ENCODE peak calls at places on chromosome 16, in four cellular contexts. W is dorsolateral prefrontal cortex, F is mucosa of descending colon, J is iris pigment epithelial cell. U is an unnamed sample.

GRCh38 chr16:90057738-90058173 is 19.4 kb downstream of the PRDM7 start:
- DNase-seq in F (no peak), W (no peak), J (peak; percentile 85), U (peak; percentile 57)

GRCh38 chr16:11007714-11008240 is 63.4 kb downstream of the CLEC16A start:
- DNase-seq in F (no peak), W (no peak), J (no peak), U (no peak)

GRCh38 chr16:62201911-62202310 is 165.7 kb upstream of the CDH8 start:
- DNase-seq in W (no peak), J (no peak), F (no peak), U (no peak)

GRCh38 chr16:69890114-69890890 is 60.8 kb upstream of the CLEC18A start:
- DNase-seq in W (peak; percentile 84), J (peak; percentile 44), F (peak; percentile 58), U (peak; percentile 60)

GRCh38 chr16:52613508-52613907 is 66.6 kb upstream of the TOX3 start:
- DNase-seq in W (no peak), J (no peak), F (no peak), U (no peak)

GRCh38 chr16:4402439-4403132 is 13.8 kb downstream of the CORO7 start:
- DNase-seq in W (peak; percentile 92), J (peak; percentile 55), F (peak; percentile 80), U (peak; percentile 73)

GRCh38 chr16:47977802-47978201 is 178.0 kb downstream of the ABCC12 start:
- DNase-seq in F (no peak), J (no peak), W (no peak), U (no peak)

GRCh38 chr16:83137326-83137770 is 510.6 kb downstream of the CDH13 start:
- DNase-seq in F (no peak), W (peak; percentile 47), J (peak; percentile 72), U (peak; percentile 59)

GRCh38 chr16:11036040-11036439 is 91.7 kb downstream of the CLEC16A start:
- DNase-seq in J (no peak), F (no peak), W (no peak), U (no peak)

GRCh38 chr16:21685034-21685455 is 21.3 kb downstream of the OTOA start:
- DNase-seq in F (no peak), J (no peak), W (no peak), U (no peak)

GRCh38 chr16:27784351-27785306 is 234.7 kb downstream of the KATNIP start:
- DNase-seq in F (no peak), J (no peak), W (no peak), U (no peak)

GRCh38 chr16:70737377-70738082 is 51.7 kb upstream of the MTSS2 start:
- DNase-seq in F (peak; percentile 76), J (peak; percentile 90), W (no peak), U (peak; percentile 91)

GRCh38 chr16:14436410-14436955 is 193.6 kb downstream of the PARN start:
- DNase-seq in W (peak; percentile 52), J (no peak), F (no peak), U (no peak)

GRCh38 chr16:87060026-87060986 is 256.9 kb downstream of the C16orf95 start:
- DNase-seq in J (peak; percentile 74), F (no peak), W (no peak), U (peak; percentile 63)

GRCh38 chr16:49924078-49924477 is 68.2 kb upstream of the ZNF423 start:
- DNase-seq in J (no peak), W (no peak), F (no peak), U (no peak)

GRCh38 chr16:1033128-1033679 is 39.3 kb upstream of the SSTR5 start:
- DNase-seq in F (no peak), J (no peak), W (no peak), U (no peak)

GRCh38 chr16:89670496-89671431 is 13.1 kb downstream of the SPATA33 start:
- DNase-seq in J (peak; percentile 73), W (no peak), F (no peak), U (peak; percentile 34)

GRCh38 chr16:55147401-55147800 is 176.6 kb upstream of the IRX6 start:
- DNase-seq in J (no peak), W (no peak), F (no peak), U (no peak)

GRCh38 chr16:30778549-30779244 is 8.3 kb downstream of the ZNF629 start:
- DNase-seq in F (no peak), W (no peak), J (peak; percentile 71), U (peak; percentile 21)

GRCh38 chr16:87874639-87875472 is 5.5 kb upstream of the SLC7A5 start:
- DNase-seq in J (no peak), W (no peak), F (no peak), U (no peak)

GRCh38 chr16:22787456-22788189 is 26.3 kb upstream of the HS3ST2 start:
- DNase-seq in J (peak; percentile 3), W (no peak), F (no peak), U (peak; percentile 12)

GRCh38 chr16:31382485-31383161 is 10.5 kb upstream of the ITGAD start:
- DNase-seq in J (peak; percentile 60), W (peak; percentile 61), F (peak; percentile 74), U (peak; percentile 42)

GRCh38 chr16:4966736-4967453 is 8.8 kb downstream of the SEC14L5 start:
- DNase-seq in F (no peak), W (no peak), J (no peak), U (no peak)

GRCh38 chr16:87368029-87368765 is 15.4 kb downstream of the FBXO31 start:
- DNase-seq in J (no peak), F (peak; percentile 3), W (no peak), U (no peak)

GRCh38 chr16:49998991-49999390 is 26.0 kb upstream of the CNEP1R1 start:
- DNase-seq in J (no peak), F (no peak), W (no peak), U (no peak)

GRCh38 chr16:4114257-4115208 is 1.7 kb downstream of the ADCY9 start:
- DNase-seq in J (no peak), F (no peak), W (peak; percentile 46), U (no peak)

GRCh38 chr16:75695708-75696107 is 5.6 kb downstream of the DUXB start:
- DNase-seq in W (no peak), J (no peak), F (no peak), U (peak; percentile 7)

GRCh38 chr16:67459066-67459857 is 21.7 kb downstream of the ATP6V0D1 start:
- DNase-seq in F (peak; percentile 82), J (no peak), W (no peak), U (no peak)

GRCh38 chr16:70767377-70768204 is 33.4 kb downstream of the VAC14 start:
- DNase-seq in W (no peak), J (peak; percentile 53), F (no peak), U (peak; percentile 52)